ENCODE peak calls at places on chromosomes 13 and 19, in nine cellular contexts. N is heart right ventricle, X is brain microvascular endothelial cell, W is cardiac muscle cell, Z is prostate gland, A is mucosa of descending colon, Y is natural killer cell, V is cardiac fibroblast, H is AG09309. B is an unnamed sample.

GRCh38 chr19:18101268-18101667 is 3.7 kb downstream of the MAST3 start:
- DNase-seq in N (no peak), X (no peak), W (no peak), Z (no peak), A (no peak), Y (no peak), V (no peak), H (no peak), B (no peak)

GRCh38 chr19:1809663-1810062 is 2.4 kb downstream of the ATP8B3 start:
- DNase-seq in N (no peak), X (no peak), W (no peak), Z (no peak), A (no peak), Y (no peak), V (no peak), H (no peak), B (no peak)

GRCh38 chr13:30895773-30896172 is 10.3 kb upstream of the MEDAG start:
- DNase-seq in N (no peak), X (peak), W (peak), Z (no peak), A (peak), Y (no peak), V (peak), H (peak), B (no peak)

GRCh38 chr13:43880451-43880850 is 747 bp downstream of the LACC1 start:
- DNase-seq in N (no peak), X (no peak), W (no peak), Z (no peak), A (peak), Y (no peak), V (no peak), H (no peak), B (no peak)

GRCh38 chr13:105037064-105037463 is 1498.4 kb downstream of the EFNB2 start:
- DNase-seq in N (no peak), X (peak), W (no peak), Z (no peak), A (no peak), Y (no peak), V (no peak), H (no peak), B (no peak)

GRCh38 chr13:98416408-98416807 is 160.5 kb downstream of the STK24 start:
- DNase-seq in N (no peak), X (no peak), W (no peak), Z (peak), A (peak), Y (no peak), V (no peak), H (no peak), B (no peak)

GRCh38 chr19:6032827-6033226 is 54.9 kb upstream of the RANBP3 start:
- DNase-seq in N (no peak), X (no peak), W (no peak), Z (no peak), A (no peak), Y (peak), V (no peak), H (no peak), B (no peak)

GRCh38 chr13:84616864-84617263 is 734.6 kb upstream of the SLITRK1 start:
- DNase-seq in N (no peak), X (no peak), W (no peak), Z (no peak), A (no peak), Y (no peak), V (no peak), H (no peak), B (no peak)

GRCh38 chr19:11069451-11070009 is 19.7 kb upstream of the LDLR start:
- DNase-seq in N (no peak), X (no peak), W (no peak), Z (no peak), A (no peak), Y (no peak), V (no peak), H (no peak), B (no peak)

GRCh38 chr13:98674968-98675528 is 77.4 kb downstream of the SLC15A1 start:
- DNase-seq in N (no peak), X (no peak), W (no peak), Z (no peak), A (no peak), Y (no peak), V (no peak), H (no peak), B (no peak)

GRCh38 chr13:48817166-48817802 is 158.4 kb upstream of the FNDC3A start:
- DNase-seq in N (no peak), X (no peak), W (no peak), Z (no peak), A (no peak), Y (no peak), V (no peak), H (no peak), B (no peak)

GRCh38 chr13:109628251-109628699 is 158.1 kb downstream of the IRS2 start:
- DNase-seq in N (no peak), X (peak), W (peak), Z (no peak), A (no peak), Y (no peak), V (peak), H (peak), B (no peak)

GRCh38 chr13:39603424-39603947 is 493 bp upstream of the LHFPL6 start:
- DNase-seq in N (peak), X (no peak), W (peak), Z (peak), A (peak), Y (no peak), V (peak), H (no peak), B (no peak)

GRCh38 chr19:11152318-11153062 is 3.1 kb downstream of the SPC24 start:
- DNase-seq in N (peak), X (no peak), W (peak), Z (peak), A (peak), Y (no peak), V (peak), H (no peak), B (no peak)

GRCh38 chr13:74325106-74325505 is 190.9 kb upstream of the KLF12 start:
- DNase-seq in N (peak), X (peak), W (peak), Z (peak), A (no peak), Y (no peak), V (peak), H (peak), B (no peak)

GRCh38 chr13:51802601-51803000 is 1.4 kb downstream of the DHRS12 start:
- DNase-seq in N (no peak), X (no peak), W (no peak), Z (no peak), A (no peak), Y (no peak), V (no peak), H (no peak), B (no peak)

GRCh38 chr19:17329061-17329767 is 5.4 kb downstream of the ANO8 start:
- DNase-seq in N (no peak), X (no peak), W (no peak), Z (no peak), A (no peak), Y (no peak), V (no peak), H (no peak), B (no peak)

GRCh38 chr19:29120471-29120870 is 92.5 kb downstream of the UQCRFS1 start:
- DNase-seq in N (no peak), X (no peak), W (no peak), Z (no peak), A (no peak), Y (no peak), V (no peak), H (no peak), B (no peak)

GRCh38 chr13:112065521-112065866 is 1.5 kb upstream of the SOX1 start:
- DNase-seq in N (no peak), X (no peak), W (no peak), Z (no peak), A (no peak), Y (no peak), V (no peak), H (no peak), B (peak)

GRCh38 chr13:110018009-110018408 is 231.6 kb upstream of the IRS2 start:
- DNase-seq in N (no peak), X (no peak), W (no peak), Z (no peak), A (no peak), Y (no peak), V (no peak), H (no peak), B (no peak)

GRCh38 chr13:37715606-37716015 is 117.0 kb upstream of the POSTN start:
- DNase-seq in N (no peak), X (peak), W (peak), Z (no peak), A (no peak), Y (no peak), V (peak), H (peak), B (no peak)

GRCh38 chr19:18223860-18224524 is 2.2 kb downstream of the PDE4C start:
- DNase-seq in N (peak), X (no peak), W (peak), Z (no peak), A (peak), Y (no peak), V (peak), H (no peak), B (peak)

GRCh38 chr13:110236431-110236830 is 70.5 kb downstream of the COL4A1 start:
- DNase-seq in N (no peak), X (no peak), W (no peak), Z (no peak), A (no peak), Y (no peak), V (no peak), H (no peak), B (no peak)

GRCh38 chr19:6235031-6235951 is 44.5 kb downstream of the MLLT1 start:
- DNase-seq in N (no peak), X (no peak), W (no peak), Z (no peak), A (no peak), Y (no peak), V (no peak), H (no peak), B (no peak)

GRCh38 chr19:2239771-2240770 is 3.4 kb downstream of the SF3A2 start:
- DNase-seq in N (no peak), X (peak), W (peak), Z (no peak), A (no peak), Y (no peak), V (peak), H (no peak), B (no peak)

GRCh38 chr19:678791-679388 is 2.7 kb downstream of the FSTL3 start:
- DNase-seq in N (no peak), X (no peak), W (no peak), Z (no peak), A (no peak), Y (no peak), V (no peak), H (no peak), B (no peak)

GRCh38 chr19:46992699-46993535 is 26.7 kb upstream of the NPAS1 start:
- DNase-seq in N (peak), X (no peak), W (no peak), Z (no peak), A (no peak), Y (no peak), V (no peak), H (no peak), B (no peak)

GRCh38 chr13:30850204-30850866 is 55.7 kb upstream of the MEDAG start:
- DNase-seq in N (no peak), X (no peak), W (peak), Z (no peak), A (no peak), Y (no peak), V (peak), H (no peak), B (no peak)

GRCh38 chr19:2034729-2035589 is 16.1 kb downstream of the MKNK2 start:
- DNase-seq in N (no peak), X (no peak), W (peak), Z (no peak), A (peak), Y (peak), V (peak), H (no peak), B (peak)

GRCh38 chr13:29386246-29386645 is 209.2 kb downstream of the SLC7A1 start:
- DNase-seq in N (no peak), X (no peak), W (no peak), Z (no peak), A (no peak), Y (no peak), V (no peak), H (no peak), B (no peak)

GRCh38 chr19:14198384-14199376 is 7.3 kb downstream of the ADGRL1 start:
- DNase-seq in N (no peak), X (no peak), W (peak), Z (no peak), A (no peak), Y (no peak), V (peak), H (no peak), B (no peak)

GRCh38 chr13:109331898-109332297 is 454.5 kb downstream of the IRS2 start:
- DNase-seq in N (no peak), X (peak), W (peak), Z (no peak), A (peak), Y (no peak), V (peak), H (peak), B (no peak)

GRCh38 chr13:41004875-41005693 is 14.0 kb downstream of the ELF1 start:
- DNase-seq in N (no peak), X (no peak), W (peak), Z (no peak), A (no peak), Y (no peak), V (peak), H (no peak), B (no peak)

DNA sequence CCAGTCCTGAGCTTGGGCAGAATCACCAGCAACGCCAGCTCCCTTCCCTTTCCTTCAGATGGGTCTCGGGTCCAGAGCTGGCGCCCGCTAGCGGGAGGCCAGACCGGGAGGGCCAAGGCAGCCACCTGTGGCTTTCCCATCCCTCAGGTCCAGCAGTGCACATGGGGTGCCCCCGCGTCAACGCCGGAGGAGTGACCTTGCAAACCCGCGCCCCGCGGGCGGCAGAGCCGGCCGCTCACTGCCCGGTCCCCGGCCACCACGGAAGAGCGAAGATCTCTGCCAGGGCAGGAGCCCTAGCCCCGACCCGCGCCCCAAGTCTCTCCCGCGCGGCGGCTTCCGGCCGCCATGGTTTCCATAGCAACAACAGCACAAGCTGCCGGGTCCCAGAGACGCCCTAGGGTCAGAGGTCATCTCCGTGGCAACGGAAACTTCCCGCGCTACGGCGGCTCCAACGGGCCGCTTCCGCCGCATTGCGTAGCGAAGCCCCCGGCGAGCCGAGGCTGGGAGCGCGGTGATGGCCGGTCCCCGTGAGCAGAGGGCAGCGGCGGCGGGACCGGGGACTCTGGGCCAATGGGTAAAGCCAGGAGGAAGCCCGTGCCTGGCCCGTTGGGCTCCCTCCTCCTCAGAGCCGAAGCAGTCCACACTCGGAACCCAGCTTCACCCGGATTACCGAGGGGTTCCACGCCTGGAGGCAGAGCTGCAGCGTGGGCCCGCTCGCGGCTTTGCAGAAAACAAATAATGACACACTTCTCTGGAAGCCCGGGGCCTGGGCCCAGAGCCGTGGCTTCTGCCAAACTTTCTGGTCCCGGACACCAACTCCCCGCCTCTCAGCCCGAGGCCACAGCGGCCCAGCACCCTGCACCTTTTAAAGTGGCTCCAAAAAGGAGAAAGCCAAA is 7.4 kb downstream of the FGF14 start:
- DNase-seq in N (peak), X (peak), W (peak), Z (peak), A (peak), Y (peak), V (peak), H (peak), B (peak)
- TF ChIP-seq CTCF in N (peak), X (peak), W (peak), Z (no peak), A (no peak), Y (no peak), V (no peak), H (no peak), B (peak)

GRCh38 chr19:45902651-45903625 is 525 bp upstream of the MYPOP start:
- DNase-seq in N (peak), X (peak), W (peak), Z (peak), A (peak), Y (peak), V (peak), H (peak), B (peak)
- TF ChIP-seq CTCF in N (no peak), X (no peak), W (no peak), Z (peak), A (no peak), Y (no peak), V (no peak), H (no peak), B (no peak)

DNA sequence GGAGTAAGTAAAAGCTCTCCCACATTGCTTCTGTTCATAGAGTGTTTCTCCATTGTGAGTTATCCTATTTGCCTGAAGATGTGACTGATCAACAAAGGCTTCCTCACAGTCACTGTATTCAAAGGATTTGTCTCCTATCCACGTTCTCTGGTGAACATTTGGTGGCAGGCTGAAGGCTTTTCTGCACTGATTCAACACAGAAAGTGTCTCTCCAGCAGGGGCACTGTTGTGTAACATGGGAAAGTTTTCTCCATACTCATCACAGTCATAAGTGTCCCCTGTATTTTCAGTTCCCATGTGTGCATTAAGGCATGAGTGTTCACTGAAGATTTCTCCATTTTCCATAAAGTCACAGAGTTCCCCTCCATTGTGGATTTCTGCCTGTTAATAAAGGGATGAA is 17.6 kb downstream of the ZNF121 start:
- DNase-seq in N (no peak), X (no peak), W (no peak), Z (no peak), A (no peak), Y (no peak), V (no peak), H (no peak), B (no peak)
- TF ChIP-seq CTCF in N (no peak), X (peak), W (no peak), Z (no peak), A (no peak), Y (no peak), V (no peak), H (no peak), B (no peak)

GRCh38 chr19:55461259-55461973 is at the start of gene ISOC2:
- DNase-seq in N (peak), X (peak), W (peak), Z (peak), A (peak), Y (peak), V (peak), H (peak), B (peak)
- TF ChIP-seq CTCF in N (peak), X (no peak), W (no peak), Z (peak), A (peak), Y (no peak), V (no peak), H (no peak), B (no peak)

GRCh38 chr13:66875264-66875663 is 354.9 kb downstream of the PCDH9 start:
- DNase-seq in N (no peak), X (no peak), W (no peak), Z (no peak), A (no peak), Y (no peak), V (no peak), H (no peak), B (no peak)
- TF ChIP-seq CTCF in N (no peak), X (no peak), W (no peak), Z (no peak), A (no peak), Y (no peak), V (no peak), H (no peak), B (no peak)

GRCh38 chr19:43755256-43755801 is 567 bp upstream of the SMG9 start:
- DNase-seq in N (peak), X (peak), W (peak), Z (peak), A (peak), Y (peak), V (peak), H (no peak), B (peak)

GRCh38 chr19:43763473-43763939 is 8.7 kb upstream of the SMG9 start:
- DNase-seq in N (no peak), X (no peak), W (no peak), Z (no peak), A (no peak), Y (no peak), V (peak), H (no peak), B (no peak)

GRCh38 chr19:43760941-43761340 is 6.2 kb upstream of the SMG9 start:
- DNase-seq in N (no peak), X (peak), W (no peak), Z (no peak), A (no peak), Y (no peak), V (no peak), H (no peak), B (no peak)

GRCh38 chr19:43762814-43763213 is 8.1 kb upstream of the SMG9 start:
- DNase-seq in N (no peak), X (no peak), W (no peak), Z (no peak), A (no peak), Y (no peak), V (no peak), H (no peak), B (no peak)

DNA sequence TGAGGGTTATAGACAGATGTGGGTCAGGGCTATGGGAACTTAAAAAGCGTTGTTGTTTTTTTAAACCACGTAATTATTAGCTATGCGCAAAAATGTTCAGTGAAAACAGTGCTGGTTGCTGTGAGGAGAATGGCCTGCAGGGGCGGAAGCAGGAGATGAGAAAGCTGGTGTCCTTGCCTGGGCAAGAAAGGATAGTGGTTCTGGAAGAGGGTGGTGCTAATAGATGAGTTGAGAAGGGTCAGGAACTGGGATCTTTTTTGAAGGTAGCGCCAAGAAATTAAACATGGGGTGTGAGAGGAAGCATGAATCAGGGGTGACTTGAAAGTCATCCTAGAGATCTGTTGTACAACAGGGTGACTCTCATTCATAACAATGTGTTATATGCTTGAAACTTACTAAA is 4.8 kb upstream of the SMG9 start:
- DNase-seq in N (no peak), X (peak), W (peak), Z (no peak), A (no peak), Y (no peak), V (peak), H (no peak), B (no peak)
- TF ChIP-seq CTCF in N (no peak), X (peak), W (peak), Z (peak), A (no peak), Y (no peak), V (peak), H (peak), B (no peak)

GRCh38 chr19:38850231-38850975 is 617 bp upstream of the HNRNPL start:
- DNase-seq in N (peak), X (peak), W (peak), Z (peak), A (peak), Y (peak), V (peak), H (peak), B (peak)
- TF ChIP-seq CTCF in N (peak), X (peak), W (peak), Z (peak), A (peak), Y (no peak), V (no peak), H (no peak), B (no peak)